ENCODE peak calls at places on chromosome 7, in six cellular contexts. One of them, this sample, is unnamed.

GRCh38 chr7:122161628-122162027 is 17.6 kb upstream of the AASS start:
- DNase-seq in neuronal stem cell: no peak
- DNase-seq in mesendoderm: peak
- DNase-seq in H1: no peak
- DNase-seq in IMR-90: no peak
- DNase-seq in H9: no peak
- DNase-seq in this sample: no peak

GRCh38 chr7:112020800-112021199 is 185.4 kb downstream of the DOCK4 start:
- DNase-seq in H9: no peak
- DNase-seq in neuronal stem cell: no peak
- DNase-seq in H1: no peak
- DNase-seq in mesendoderm: no peak
- DNase-seq in IMR-90: no peak
- DNase-seq in this sample: no peak

GRCh38 chr7:25922296-25922695 is 229.7 kb upstream of the NFE2L3 start:
- DNase-seq in neuronal stem cell: no peak
- DNase-seq in H1: no peak
- DNase-seq in mesendoderm: no peak
- DNase-seq in IMR-90: no peak
- DNase-seq in H9: no peak
- DNase-seq in this sample: no peak

GRCh38 chr7:34075543-34075942 is 170.2 kb downstream of the BMPER start:
- DNase-seq in H1: no peak
- DNase-seq in IMR-90: no peak
- DNase-seq in H9: no peak
- DNase-seq in mesendoderm: no peak
- DNase-seq in neuronal stem cell: no peak
- DNase-seq in this sample: no peak

GRCh38 chr7:155244675-155245074 is 53.0 kb upstream of the INSIG1 start:
- DNase-seq in H1: no peak
- DNase-seq in mesendoderm: no peak
- DNase-seq in neuronal stem cell: no peak
- DNase-seq in IMR-90: no peak
- DNase-seq in H9: no peak
- DNase-seq in this sample: no peak

GRCh38 chr7:99140813-99141212 is 3.1 kb downstream of the SMURF1 start:
- DNase-seq in neuronal stem cell: no peak
- DNase-seq in H1: no peak
- DNase-seq in IMR-90: no peak
- DNase-seq in H9: no peak
- DNase-seq in mesendoderm: no peak
- DNase-seq in this sample: no peak

GRCh38 chr7:158587425-158588084 is at the start of gene PTPRN2:
- DNase-seq in H9: peak
- DNase-seq in neuronal stem cell: peak
- DNase-seq in IMR-90: peak
- DNase-seq in H1: peak
- DNase-seq in mesendoderm: peak
- DNase-seq in this sample: peak

GRCh38 chr7:19939746-19940145 is 166.3 kb upstream of the TMEM196 start:
- DNase-seq in mesendoderm: peak
- DNase-seq in neuronal stem cell: no peak
- DNase-seq in H1: no peak
- DNase-seq in H9: no peak
- DNase-seq in IMR-90: peak
- DNase-seq in this sample: peak

GRCh38 chr7:3733541-3734140 is 432.6 kb downstream of the SDK1 start:
- DNase-seq in neuronal stem cell: no peak
- DNase-seq in H9: no peak
- DNase-seq in IMR-90: peak
- DNase-seq in mesendoderm: no peak
- DNase-seq in H1: no peak
- DNase-seq in this sample: no peak

GRCh38 chr7:138907849-138908248 is 73.3 kb downstream of the KIAA1549 start:
- DNase-seq in IMR-90: no peak
- DNase-seq in H9: no peak
- DNase-seq in neuronal stem cell: no peak
- DNase-seq in mesendoderm: peak
- DNase-seq in H1: no peak
- DNase-seq in this sample: no peak

GRCh38 chr7:83301416-83301815 is 138.7 kb upstream of the PCLO start:
- DNase-seq in neuronal stem cell: no peak
- DNase-seq in IMR-90: no peak
- DNase-seq in mesendoderm: no peak
- DNase-seq in H1: no peak
- DNase-seq in H9: no peak
- DNase-seq in this sample: peak

GRCh38 chr7:30321992-30322637 is 37.7 kb downstream of the ZNRF2 start:
- DNase-seq in mesendoderm: no peak
- DNase-seq in IMR-90: no peak
- DNase-seq in H1: no peak
- DNase-seq in neuronal stem cell: no peak
- DNase-seq in H9: no peak
- DNase-seq in this sample: no peak

GRCh38 chr7:134276951-134277350 is 39.8 kb downstream of the SLC35B4 start:
- DNase-seq in H1: no peak
- DNase-seq in neuronal stem cell: no peak
- DNase-seq in mesendoderm: no peak
- DNase-seq in IMR-90: no peak
- DNase-seq in H9: no peak
- DNase-seq in this sample: no peak

GRCh38 chr7:34155225-34155908 is 250.0 kb downstream of the BMPER start:
- DNase-seq in H1: no peak
- DNase-seq in H9: no peak
- DNase-seq in mesendoderm: no peak
- DNase-seq in neuronal stem cell: no peak
- DNase-seq in IMR-90: peak
- DNase-seq in this sample: peak

GRCh38 chr7:99184468-99185225 is 23.3 kb downstream of the KPNA7 start:
- DNase-seq in IMR-90: no peak
- DNase-seq in H9: peak
- DNase-seq in H1: no peak
- DNase-seq in neuronal stem cell: no peak
- DNase-seq in mesendoderm: peak
- DNase-seq in this sample: no peak

GRCh38 chr7:66039094-66039493 is 36.5 kb upstream of the ASL start:
- DNase-seq in H9: no peak
- DNase-seq in neuronal stem cell: no peak
- DNase-seq in mesendoderm: no peak
- DNase-seq in IMR-90: no peak
- DNase-seq in H1: no peak
- DNase-seq in this sample: no peak

GRCh38 chr7:20647908-20648776 is 32.7 kb downstream of the ABCB5 start:
- DNase-seq in neuronal stem cell: peak
- DNase-seq in H9: peak
- DNase-seq in mesendoderm: peak
- DNase-seq in H1: peak
- DNase-seq in IMR-90: no peak
- DNase-seq in this sample: peak

GRCh38 chr7:83267141-83267631 is 104.5 kb upstream of the PCLO start:
- DNase-seq in H1: no peak
- DNase-seq in mesendoderm: peak
- DNase-seq in H9: no peak
- DNase-seq in neuronal stem cell: no peak
- DNase-seq in IMR-90: no peak
- DNase-seq in this sample: peak

GRCh38 chr7:105353752-105354328 is 34.9 kb downstream of the SRPK2 start:
- DNase-seq in H1: no peak
- DNase-seq in neuronal stem cell: no peak
- DNase-seq in mesendoderm: no peak
- DNase-seq in H9: no peak
- DNase-seq in IMR-90: no peak
- DNase-seq in this sample: peak

GRCh38 chr7:2715341-2716231 is 27.6 kb downstream of the AMZ1 start:
- DNase-seq in H1: no peak
- DNase-seq in H9: no peak
- DNase-seq in mesendoderm: no peak
- DNase-seq in IMR-90: peak
- DNase-seq in neuronal stem cell: no peak
- DNase-seq in this sample: peak

DNA sequence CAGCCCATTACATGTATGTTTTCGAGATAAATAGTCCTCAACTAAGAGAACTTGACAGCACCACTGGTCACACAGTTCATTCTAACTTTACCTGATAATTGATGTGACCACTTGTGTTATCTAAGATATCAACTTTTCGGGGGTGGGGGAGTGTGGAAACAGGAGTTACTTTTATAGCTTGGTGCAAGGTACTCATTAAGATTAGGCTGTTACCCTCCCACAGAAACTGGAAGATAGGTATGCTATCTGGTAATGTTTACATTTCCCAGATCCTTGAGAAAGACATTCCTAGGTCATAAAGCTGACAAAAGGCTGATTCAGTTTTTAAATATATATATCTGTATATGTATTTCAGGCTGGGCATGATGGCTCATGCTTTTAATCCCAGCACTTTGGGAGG is 11.1 kb downstream of the ERVW-1 start:
- DNase-seq in H9: no peak
- DNase-seq in IMR-90: no peak
- DNase-seq in H1: no peak
- DNase-seq in neuronal stem cell: no peak
- DNase-seq in mesendoderm: no peak
- DNase-seq in this sample: no peak
- H2BK15ac ChIP-seq in H9: no peak
- H2BK15ac ChIP-seq in IMR-90: no peak
- H2BK15ac ChIP-seq in H1: no peak
- H2BK15ac ChIP-seq in neuronal stem cell: no peak
- H2BK15ac ChIP-seq in mesendoderm: no peak
- H2BK15ac ChIP-seq in this sample: no peak

GRCh38 chr7:45974540-45975360 is 53.7 kb upstream of the IGFBP3 start:
- DNase-seq in IMR-90: no peak
- DNase-seq in H1: no peak
- DNase-seq in H9: no peak
- DNase-seq in mesendoderm: no peak
- DNase-seq in neuronal stem cell: no peak
- DNase-seq in this sample: no peak

GRCh38 chr7:45975847-45976484 is 54.9 kb upstream of the IGFBP3 start:
- DNase-seq in neuronal stem cell: no peak
- DNase-seq in mesendoderm: no peak
- DNase-seq in IMR-90: no peak
- DNase-seq in H1: no peak
- DNase-seq in H9: no peak
- DNase-seq in this sample: no peak

GRCh38 chr7:45975367-45975766 is 54.3 kb upstream of the IGFBP3 start:
- DNase-seq in H9: no peak
- DNase-seq in mesendoderm: no peak
- DNase-seq in IMR-90: peak
- DNase-seq in neuronal stem cell: no peak
- DNase-seq in H1: no peak
- DNase-seq in this sample: no peak

GRCh38 chr7:45972629-45973312 is 51.7 kb upstream of the IGFBP3 start:
- DNase-seq in H9: no peak
- DNase-seq in H1: no peak
- DNase-seq in neuronal stem cell: no peak
- DNase-seq in IMR-90: no peak
- DNase-seq in mesendoderm: no peak
- DNase-seq in this sample: no peak

DNA sequence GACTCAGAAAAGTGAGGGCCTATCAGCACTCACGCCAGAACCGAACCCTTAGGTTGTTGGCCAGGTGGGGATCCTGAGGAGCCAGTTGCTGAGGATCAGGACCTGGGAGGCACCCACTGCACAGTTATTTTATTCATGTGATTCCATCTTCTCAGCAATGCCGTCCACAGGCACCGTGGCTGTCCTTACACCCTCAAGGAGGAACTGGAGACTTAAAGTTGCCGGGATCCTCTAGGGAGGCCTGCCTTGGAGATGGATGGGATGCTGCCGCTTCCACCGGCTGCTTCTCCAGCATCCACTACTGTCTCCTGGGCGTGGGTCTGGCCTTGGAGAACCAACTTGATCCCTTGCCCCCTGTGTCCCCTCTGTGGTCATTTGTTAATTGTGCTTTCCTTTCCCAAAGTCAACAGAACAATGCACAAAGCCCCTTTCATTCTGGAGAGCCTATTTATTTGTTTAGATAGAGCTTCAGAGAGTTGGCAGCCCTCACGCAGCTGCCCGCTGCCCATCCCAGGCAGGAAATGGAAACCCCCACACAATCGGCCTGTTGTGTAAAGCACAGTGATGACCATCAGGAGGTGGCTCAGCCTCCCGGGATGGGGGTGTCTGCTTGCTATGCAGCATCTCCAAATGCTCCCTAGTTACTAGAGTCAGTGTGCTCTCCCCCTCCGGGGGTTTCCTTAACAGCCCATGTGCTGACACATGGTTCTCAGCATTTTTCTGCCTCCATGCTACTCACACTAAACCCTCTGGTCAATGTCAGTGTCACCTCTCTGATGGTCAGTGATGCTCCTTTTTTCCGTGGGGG is 52.9 kb upstream of the IGFBP3 start:
- DNase-seq in mesendoderm: no peak
- DNase-seq in neuronal stem cell: no peak
- DNase-seq in H9: no peak
- DNase-seq in IMR-90: peak
- DNase-seq in H1: no peak
- DNase-seq in this sample: peak
- H2BK15ac ChIP-seq in mesendoderm: no peak
- H2BK15ac ChIP-seq in neuronal stem cell: no peak
- H2BK15ac ChIP-seq in H9: no peak
- H2BK15ac ChIP-seq in IMR-90: peak
- H2BK15ac ChIP-seq in H1: no peak
- H2BK15ac ChIP-seq in this sample: no peak

GRCh38 chr7:46812047-46812672 is 769.8 kb downstream of the TNS3 start:
- DNase-seq in H9: no peak
- DNase-seq in H1: no peak
- DNase-seq in IMR-90: no peak
- DNase-seq in neuronal stem cell: no peak
- DNase-seq in mesendoderm: no peak
- DNase-seq in this sample: no peak
- H2BK15ac ChIP-seq in H9: no peak
- H2BK15ac ChIP-seq in H1: no peak
- H2BK15ac ChIP-seq in IMR-90: peak
- H2BK15ac ChIP-seq in neuronal stem cell: no peak
- H2BK15ac ChIP-seq in mesendoderm: no peak
- H2BK15ac ChIP-seq in this sample: no peak

GRCh38 chr7:128795129-128795528 is 3.4 kb downstream of the CCDC136 start:
- DNase-seq in H1: no peak
- DNase-seq in neuronal stem cell: no peak
- DNase-seq in IMR-90: no peak
- DNase-seq in mesendoderm: no peak
- DNase-seq in H9: no peak
- DNase-seq in this sample: no peak

GRCh38 chr7:128794020-128794419 is 2.3 kb downstream of the CCDC136 start:
- DNase-seq in mesendoderm: peak
- DNase-seq in H1: no peak
- DNase-seq in IMR-90: no peak
- DNase-seq in H9: no peak
- DNase-seq in neuronal stem cell: no peak
- DNase-seq in this sample: no peak

GRCh38 chr7:128799451-128799850 is 7.7 kb downstream of the CCDC136 start:
- DNase-seq in H1: no peak
- DNase-seq in neuronal stem cell: no peak
- DNase-seq in H9: no peak
- DNase-seq in mesendoderm: no peak
- DNase-seq in IMR-90: no peak
- DNase-seq in this sample: no peak

GRCh38 chr7:128794436-128794835 is 2.7 kb downstream of the CCDC136 start:
- DNase-seq in H9: no peak
- DNase-seq in IMR-90: no peak
- DNase-seq in H1: no peak
- DNase-seq in neuronal stem cell: no peak
- DNase-seq in mesendoderm: no peak
- DNase-seq in this sample: no peak

GRCh38 chr7:128796325-128796724 is 4.6 kb downstream of the CCDC136 start:
- DNase-seq in H9: no peak
- DNase-seq in H1: no peak
- DNase-seq in IMR-90: peak
- DNase-seq in neuronal stem cell: no peak
- DNase-seq in mesendoderm: no peak
- DNase-seq in this sample: peak
- H2BK15ac ChIP-seq in H9: no peak
- H2BK15ac ChIP-seq in H1: no peak
- H2BK15ac ChIP-seq in IMR-90: no peak
- H2BK15ac ChIP-seq in neuronal stem cell: no peak
- H2BK15ac ChIP-seq in mesendoderm: no peak
- H2BK15ac ChIP-seq in this sample: no peak

This sample was measured in mesenchymal stem cell.